ENCODE peak calls at places on chromosomes 13 and 19, in six cellular contexts. One of them, this sample, is unnamed.
A peak's percentile ranks its signal among the peaks of the same experiment; 100 is the strongest.

GRCh38 chr19:51071006-51071405 is 6.1 kb upstream of the KLK13 start:
- DNase-seq in LoVo: no peak
- DNase-seq in activated T-helper 9 cell treated with anti-CD3 and anti-CD28 coated beads, Interleukin-2, amount 50 U/mL, for 16 hours: no peak
- DNase-seq in endothelial cell of umbilical vein: no peak
- DNase-seq in epithelial cell of prostate: peak; percentile 54
- DNase-seq in esophagus squamous epithelium: no peak
- DNase-seq in this sample: no peak

GRCh38 chr19:49101160-49101559 is 13.0 kb upstream of the LIN7B start:
- DNase-seq in activated T-helper 9 cell treated with anti-CD3 and anti-CD28 coated beads, Interleukin-2, amount 50 U/mL, for 16 hours: no peak
- DNase-seq in epithelial cell of prostate: no peak
- DNase-seq in esophagus squamous epithelium: no peak
- DNase-seq in endothelial cell of umbilical vein: no peak
- DNase-seq in LoVo: no peak
- DNase-seq in this sample: no peak

GRCh38 chr19:29545866-29546582 is 20.2 kb downstream of the VSTM2B start:
- DNase-seq in activated T-helper 9 cell treated with anti-CD3 and anti-CD28 coated beads, Interleukin-2, amount 50 U/mL, for 16 hours: no peak
- DNase-seq in epithelial cell of prostate: no peak
- DNase-seq in esophagus squamous epithelium: no peak
- DNase-seq in LoVo: no peak
- DNase-seq in endothelial cell of umbilical vein: no peak
- DNase-seq in this sample: no peak

GRCh38 chr19:45200614-45201013 is 22.0 kb downstream of the BLOC1S3 start:
- DNase-seq in LoVo: no peak
- DNase-seq in esophagus squamous epithelium: no peak
- DNase-seq in endothelial cell of umbilical vein: peak; percentile 73
- DNase-seq in epithelial cell of prostate: no peak
- DNase-seq in activated T-helper 9 cell treated with anti-CD3 and anti-CD28 coated beads, Interleukin-2, amount 50 U/mL, for 16 hours: no peak
- DNase-seq in this sample: no peak

GRCh38 chr13:26719356-26719945 is 41.1 kb downstream of the GPR12 start:
- DNase-seq in epithelial cell of prostate: no peak
- DNase-seq in endothelial cell of umbilical vein: peak; percentile 67
- DNase-seq in esophagus squamous epithelium: no peak
- DNase-seq in activated T-helper 9 cell treated with anti-CD3 and anti-CD28 coated beads, Interleukin-2, amount 50 U/mL, for 16 hours: no peak
- DNase-seq in LoVo: no peak
- DNase-seq in this sample: no peak

GRCh38 chr19:42816901-42817300 is 51.4 kb upstream of the PSG8 start:
- DNase-seq in epithelial cell of prostate: no peak
- DNase-seq in esophagus squamous epithelium: no peak
- DNase-seq in activated T-helper 9 cell treated with anti-CD3 and anti-CD28 coated beads, Interleukin-2, amount 50 U/mL, for 16 hours: no peak
- DNase-seq in LoVo: no peak
- DNase-seq in endothelial cell of umbilical vein: no peak
- DNase-seq in this sample: no peak

GRCh38 chr19:40802300-40803169 is 3.5 kb downstream of the EGLN2 start:
- DNase-seq in endothelial cell of umbilical vein: no peak
- DNase-seq in esophagus squamous epithelium: no peak
- DNase-seq in activated T-helper 9 cell treated with anti-CD3 and anti-CD28 coated beads, Interleukin-2, amount 50 U/mL, for 16 hours: no peak
- DNase-seq in epithelial cell of prostate: no peak
- DNase-seq in LoVo: no peak
- DNase-seq in this sample: no peak

GRCh38 chr19:38194061-38194701 is 29.8 kb downstream of the DPF1 start:
- DNase-seq in epithelial cell of prostate: peak; percentile 34
- DNase-seq in LoVo: no peak
- DNase-seq in endothelial cell of umbilical vein: no peak
- DNase-seq in activated T-helper 9 cell treated with anti-CD3 and anti-CD28 coated beads, Interleukin-2, amount 50 U/mL, for 16 hours: no peak
- DNase-seq in esophagus squamous epithelium: no peak
- DNase-seq in this sample: no peak

GRCh38 chr19:831407-832369 is 4.1 kb downstream of the AZU1 start:
- DNase-seq in epithelial cell of prostate: no peak
- DNase-seq in endothelial cell of umbilical vein: no peak
- DNase-seq in LoVo: no peak
- DNase-seq in activated T-helper 9 cell treated with anti-CD3 and anti-CD28 coated beads, Interleukin-2, amount 50 U/mL, for 16 hours: no peak
- DNase-seq in esophagus squamous epithelium: no peak
- DNase-seq in this sample: no peak